ENCODE peak calls at places on chromosomes 2 and 18, in nine cellular contexts. R is heart right ventricle, S is colonic mucosa, J is osteoblast, O is heart left ventricle, C is mesendoderm, G is tibial artery, D is body of pancreas, T is HCT116. Y is an unnamed sample. For H3K4me1, the result is how much of the 10 kb centered on the place peaks cover.

GRCh38 chr2:28296904-28297303 is 95.8 kb upstream of the FOSL2 start:
- DNase-seq in R (no peak), S (no peak), J (no peak), O (no peak), C (no peak), G (no peak), D (no peak), T (peak), Y (no peak)

GRCh38 chr2:20737505-20737904 is 70.6 kb downstream of the GDF7 start:
- DNase-seq in R (no peak), S (no peak), J (no peak), O (no peak), C (no peak), G (no peak), D (no peak), T (no peak), Y (no peak)

GRCh38 chr2:162317910-162318279 is 589 bp downstream of the IFIH1 start:
- DNase-seq in R (peak), S (peak), J (peak), O (no peak), C (peak), G (no peak), D (peak), T (no peak), Y (no peak)

GRCh38 chr2:50535256-50535655 is 496.7 kb downstream of the NRXN1 start:
- DNase-seq in R (no peak), S (no peak), J (no peak), O (no peak), C (no peak), G (no peak), D (no peak), T (no peak), Y (no peak)

GRCh38 chr2:240925576-240926515 is 19.7 kb downstream of the CROCC2 start:
- DNase-seq in R (peak), S (peak), J (peak), O (peak), C (no peak), G (peak), D (peak), T (no peak), Y (peak)

GRCh38 chr18:2880473-2880872 is 33.7 kb downstream of the EMILIN2 start:
- DNase-seq in R (peak), S (no peak), J (no peak), O (no peak), C (no peak), G (no peak), D (no peak), T (no peak), Y (no peak)

GRCh38 chr18:36187138-36187825 is at the start of gene MOCOS:
- DNase-seq in R (peak), S (peak), J (peak), O (peak), C (peak), G (peak), D (peak), T (peak), Y (peak)

GRCh38 chr2:25372405-25373268 is 30.9 kb upstream of the DNMT3A start:
- DNase-seq in R (no peak), S (no peak), J (no peak), O (no peak), C (no peak), G (no peak), D (no peak), T (no peak), Y (no peak)

GRCh38 chr2:42906557-42907380 is 114.4 kb upstream of the HAAO start:
- DNase-seq in R (peak), S (peak), J (peak), O (peak), C (peak), G (peak), D (no peak), T (no peak), Y (peak)

GRCh38 chr2:67268806-67269205 is 128.3 kb upstream of the ETAA1 start:
- DNase-seq in R (no peak), S (no peak), J (no peak), O (no peak), C (no peak), G (no peak), D (no peak), T (no peak), Y (no peak)

GRCh38 chr2:169781249-169782013 is 17.2 kb upstream of the SSB start:
- DNase-seq in R (no peak), S (no peak), J (no peak), O (no peak), C (no peak), G (no peak), D (no peak), T (no peak), Y (no peak)

GRCh38 chr2:233009661-233010060 is 3.4 kb downstream of the NGEF start:
- DNase-seq in R (no peak), S (no peak), J (no peak), O (no peak), C (no peak), G (no peak), D (no peak), T (no peak), Y (no peak)

GRCh38 chr2:96374211-96374951 is 38.8 kb downstream of the NCAPH start:
- DNase-seq in R (peak), S (no peak), J (no peak), O (peak), C (no peak), G (peak), D (peak), T (no peak), Y (no peak)

GRCh38 chr18:42977982-42978595 is 137.4 kb downstream of the RIT2 start:
- DNase-seq in R (no peak), S (no peak), J (no peak), O (no peak), C (peak), G (no peak), D (no peak), T (no peak), Y (peak)

GRCh38 chr18:62018761-62019041 is 125.9 kb upstream of the RNF152 start:
- DNase-seq in R (no peak), S (no peak), J (no peak), O (no peak), C (no peak), G (no peak), D (no peak), T (no peak), Y (no peak)

GRCh38 chr2:118837067-118837466 is 10.4 kb downstream of the EN1 start:
- DNase-seq in R (no peak), S (no peak), J (peak), O (no peak), C (no peak), G (no peak), D (no peak), T (no peak), Y (no peak)

GRCh38 chr2:199128476-199129214 is 329.1 kb downstream of the SATB2 start:
- DNase-seq in R (no peak), S (no peak), J (no peak), O (no peak), C (no peak), G (no peak), D (no peak), T (no peak), Y (no peak)

GRCh38 chr18:7021994-7022840 is 95.4 kb downstream of the LAMA1 start:
- DNase-seq in R (no peak), S (peak), J (no peak), O (no peak), C (peak), G (no peak), D (peak), T (peak), Y (peak)

GRCh38 chr2:69694894-69695849 is 46.8 kb upstream of the ANXA4 start:
- DNase-seq in R (no peak), S (no peak), J (no peak), O (no peak), C (no peak), G (no peak), D (no peak), T (no peak), Y (no peak)

DNA sequence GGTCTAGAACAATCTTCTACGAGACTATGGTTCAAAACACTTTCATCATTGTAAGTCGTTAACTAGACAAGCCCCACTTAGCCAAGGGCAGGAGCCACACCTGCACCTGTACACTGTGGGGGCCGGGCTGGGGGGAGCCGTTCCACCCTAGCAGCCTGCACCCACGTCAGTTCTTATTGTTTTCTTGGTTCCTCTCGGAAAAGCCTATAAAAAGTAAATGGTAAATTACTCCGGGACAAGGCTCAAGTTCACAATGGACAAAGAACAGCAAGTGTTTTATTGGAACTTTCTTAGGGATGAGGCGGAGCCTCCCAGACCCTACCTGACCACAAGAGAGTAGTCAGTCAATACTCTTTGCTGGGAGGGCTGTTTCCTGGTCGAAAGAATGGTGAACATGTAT is 7.9 kb downstream of the TSHZ1 start:
- DNase-seq in R (no peak), S (peak), J (no peak), O (no peak), C (no peak), G (no peak), D (no peak), T (no peak), Y (peak)
- H3K4me1 ChIP-seq in R (half or more), S (under half), J (under half), O (half or more), C (under half), G (under half), D (half or more), T (under half), Y (under half)

GRCh38 chr2:48448274-48449061 is 81.5 kb upstream of the STON1 start:
- DNase-seq in R (no peak), S (no peak), J (peak), O (no peak), C (no peak), G (no peak), D (no peak), T (no peak), Y (peak)
- H3K4me1 ChIP-seq in R (under half), S (under half), J (under half), O (under half), C (under half), G (under half), D (under half), T (under half), Y (half or more)

GRCh38 chr2:33782395-33783239 is 183.5 kb upstream of the FAM98A start:
- DNase-seq in R (no peak), S (no peak), J (no peak), O (no peak), C (peak), G (no peak), D (no peak), T (no peak), Y (no peak)
- H3K4me1 ChIP-seq in R (under half), S (under half), J (under half), O (under half), C (under half), G (under half), D (under half), T (under half), Y (under half)

DNA sequence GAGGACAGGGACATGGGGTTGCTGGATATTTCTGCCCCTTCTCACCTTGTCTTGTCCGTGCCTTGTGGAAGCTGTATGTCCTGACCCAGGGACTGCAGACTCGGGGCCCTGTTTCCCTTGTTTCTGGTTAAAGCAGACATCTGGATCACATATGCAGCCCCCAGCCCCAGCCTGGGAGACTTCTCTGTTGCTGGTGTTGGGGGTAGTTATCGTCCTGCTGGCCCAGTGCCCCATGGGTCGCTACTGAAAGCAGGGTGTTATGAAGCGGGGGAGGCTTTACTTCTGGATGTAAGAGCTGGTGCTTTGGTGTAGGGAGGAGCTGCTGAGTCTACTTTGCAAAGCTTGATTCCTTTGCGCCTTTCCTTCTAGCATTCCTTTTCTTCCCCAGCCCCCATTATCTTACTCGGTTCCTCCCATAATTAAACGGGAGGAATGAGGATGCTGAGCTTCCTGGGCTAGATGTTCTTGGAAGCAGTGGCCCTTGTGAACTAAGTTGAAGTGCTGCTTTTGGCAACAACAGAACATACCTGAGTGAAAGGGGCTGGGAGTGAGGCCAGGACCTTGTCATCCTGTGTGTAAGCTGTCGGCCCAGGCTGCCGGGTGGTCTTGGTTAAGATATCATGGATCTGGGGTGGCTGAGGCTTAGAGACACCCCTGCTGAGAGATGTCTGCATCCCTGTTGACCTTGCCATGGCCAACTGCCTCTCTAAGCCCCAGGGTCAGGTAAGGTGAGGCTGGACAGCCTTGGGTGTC is 3.4 kb downstream of the TET3 start:
- DNase-seq in R (no peak), S (no peak), J (no peak), O (no peak), C (no peak), G (no peak), D (no peak), T (no peak), Y (no peak)
- H3K4me1 ChIP-seq in R (under half), S (under half), J (under half), O (under half), C (under half), G (under half), D (under half), T (under half), Y (under half)